ENCODE peak calls at places on chromosomes 12 and 14, in six cellular contexts. D is HTR-8/SVneo, T is tibial nerve, Z is T-helper 1 cell, S is T-cell, C is mesenchymal stem cell. V is an unnamed sample.

GRCh38 chr14:49992901-49993335 is 100.0 kb downstream of the ARF6 start:
- DNase-seq in T (no peak), D (no peak), S (no peak), Z (no peak), C (peak), V (no peak)

GRCh38 chr14:58297412-58297761 is 968 bp upstream of the ARID4A start:
- DNase-seq in T (no peak), S (no peak), Z (no peak), C (peak), D (peak), V (no peak)

GRCh38 chr12:99959549-99960170 is 25.1 kb downstream of the ANKS1B start:
- DNase-seq in Z (no peak), T (no peak), S (no peak), C (peak), D (no peak), V (no peak)

GRCh38 chr14:31895206-31895605 is 181.9 kb upstream of the ARHGAP5 start:
- DNase-seq in Z (no peak), C (peak), S (no peak), D (no peak), T (no peak), V (no peak)

GRCh38 chr14:21346532-21347135 is 37.2 kb downstream of the SUPT16H start:
- DNase-seq in S (no peak), C (peak), T (no peak), Z (no peak), D (no peak), V (no peak)

GRCh38 chr14:33249361-33249760 is 310.7 kb downstream of the NPAS3 start:
- DNase-seq in Z (no peak), D (no peak), T (no peak), C (no peak), S (no peak), V (no peak)

GRCh38 chr14:36507847-36508417 is 12.1 kb downstream of the NKX2-1 start:
- DNase-seq in C (no peak), T (no peak), D (no peak), S (no peak), Z (no peak), V (no peak)

GRCh38 chr14:65656554-65656953 is 244.0 kb downstream of the FUT8 start:
- DNase-seq in C (no peak), T (no peak), D (no peak), S (no peak), Z (no peak), V (no peak)

GRCh38 chr14:99191663-99192621 is 80.1 kb downstream of the BCL11B start:
- DNase-seq in D (peak), S (peak), Z (no peak), C (no peak), T (no peak), V (no peak)

GRCh38 chr14:59415836-59416620 is 49.2 kb downstream of the GPR135 start:
- DNase-seq in Z (no peak), C (no peak), T (no peak), S (no peak), D (no peak), V (no peak)

GRCh38 chr14:96253140-96253539 is 2.9 kb upstream of the BDKRB1 start:
- DNase-seq in C (peak), D (peak), S (no peak), Z (no peak), T (no peak), V (no peak)

GRCh38 chr12:55932546-55932919 is 1.6 kb downstream of the DGKA start:
- DNase-seq in T (no peak), Z (no peak), S (peak), D (no peak), C (peak), V (no peak)

GRCh38 chr14:105167303-105168092 is 1.1 kb downstream of the JAG2 start:
- DNase-seq in Z (no peak), C (no peak), D (no peak), S (no peak), T (no peak), V (no peak)

GRCh38 chr14:82837611-82838140 is 1304.0 kb upstream of the SEL1L start:
- DNase-seq in C (no peak), D (no peak), T (no peak), Z (no peak), S (no peak), V (no peak)

GRCh38 chr14:106845286-106846087 is 1319.1 kb downstream of the TMEM121 start:
- DNase-seq in T (no peak), D (no peak), C (no peak), S (peak), Z (no peak), V (no peak)

GRCh38 chr12:117994551-117995438 is 21.7 kb upstream of the RFC5 start:
- DNase-seq in D (no peak), Z (no peak), T (no peak), C (no peak), S (no peak), V (no peak)